ENCODE peak calls at places on chromosomes 12 and 14, in nine cellular contexts. One of them, this sample, is unnamed.
A peak's percentile ranks its signal among the peaks of the same experiment; 100 is the strongest.

GRCh38 chr12:41008472-41008871 is 179.6 kb upstream of the PDZRN4 start:
- DNase-seq in Karpas-422: no peak
- DNase-seq in fibroblast of lung: no peak
- DNase-seq in neural progenitor cell: no peak
- DNase-seq in OCI-LY7: no peak
- DNase-seq in K562: no peak
- DNase-seq in GM23248: no peak
- DNase-seq in mammary epithelial cell: peak; percentile 5
- DNase-seq in H9: no peak
- DNase-seq in this sample: peak; percentile 49

GRCh38 chr14:34340226-34340625 is 121.8 kb downstream of the SPTSSA start:
- DNase-seq in K562: no peak
- DNase-seq in H9: no peak
- DNase-seq in Karpas-422: no peak
- DNase-seq in mammary epithelial cell: peak; percentile 67
- DNase-seq in OCI-LY7: no peak
- DNase-seq in GM23248: no peak
- DNase-seq in fibroblast of lung: peak; percentile 79
- DNase-seq in neural progenitor cell: no peak
- DNase-seq in this sample: no peak

GRCh38 chr12:145369-145960 is 68.5 kb downstream of the SLC6A12 start:
- DNase-seq in K562: no peak
- DNase-seq in fibroblast of lung: no peak
- DNase-seq in OCI-LY7: no peak
- DNase-seq in H9: no peak
- DNase-seq in Karpas-422: no peak
- DNase-seq in neural progenitor cell: no peak
- DNase-seq in mammary epithelial cell: no peak
- DNase-seq in GM23248: no peak
- DNase-seq in this sample: no peak

GRCh38 chr12:54052745-54053624 is 650 bp upstream of the HOXC4 start:
- DNase-seq in neural progenitor cell: no peak
- DNase-seq in GM23248: peak; percentile 61
- DNase-seq in fibroblast of lung: peak; percentile 14
- DNase-seq in K562: no peak
- DNase-seq in OCI-LY7: peak; percentile 90
- DNase-seq in Karpas-422: peak; percentile 92
- DNase-seq in mammary epithelial cell: no peak
- DNase-seq in H9: peak; percentile 67
- DNase-seq in this sample: no peak

GRCh38 chr12:88242161-88242925 is 100.2 kb downstream of the TMTC3 start:
- DNase-seq in OCI-LY7: no peak
- DNase-seq in GM23248: peak; percentile 96
- DNase-seq in K562: no peak
- DNase-seq in neural progenitor cell: no peak
- DNase-seq in H9: no peak
- DNase-seq in Karpas-422: peak; percentile 37
- DNase-seq in fibroblast of lung: peak; percentile 99
- DNase-seq in mammary epithelial cell: peak; percentile 95
- DNase-seq in this sample: no peak

GRCh38 chr12:40663781-40664180 is 28.5 kb upstream of the CNTN1 start:
- DNase-seq in GM23248: no peak
- DNase-seq in mammary epithelial cell: peak; percentile 20
- DNase-seq in neural progenitor cell: no peak
- DNase-seq in fibroblast of lung: no peak
- DNase-seq in K562: no peak
- DNase-seq in Karpas-422: no peak
- DNase-seq in OCI-LY7: no peak
- DNase-seq in H9: no peak
- DNase-seq in this sample: no peak

GRCh38 chr14:85948163-85948562 is 418.2 kb downstream of the FLRT2 start:
- DNase-seq in H9: no peak
- DNase-seq in mammary epithelial cell: no peak
- DNase-seq in Karpas-422: no peak
- DNase-seq in fibroblast of lung: no peak
- DNase-seq in K562: no peak
- DNase-seq in GM23248: no peak
- DNase-seq in OCI-LY7: no peak
- DNase-seq in neural progenitor cell: no peak
- DNase-seq in this sample: no peak

GRCh38 chr12:77402726-77403125 is 337.4 kb upstream of the E2F7 start:
- DNase-seq in K562: no peak
- DNase-seq in neural progenitor cell: no peak
- DNase-seq in fibroblast of lung: peak; percentile 35
- DNase-seq in OCI-LY7: no peak
- DNase-seq in H9: no peak
- DNase-seq in GM23248: peak; percentile 50
- DNase-seq in mammary epithelial cell: no peak
- DNase-seq in Karpas-422: no peak
- DNase-seq in this sample: no peak

GRCh38 chr12:41919025-41919424 is 225.6 kb downstream of the GXYLT1 start:
- DNase-seq in neural progenitor cell: no peak
- DNase-seq in Karpas-422: no peak
- DNase-seq in H9: no peak
- DNase-seq in OCI-LY7: no peak
- DNase-seq in GM23248: no peak
- DNase-seq in mammary epithelial cell: no peak
- DNase-seq in K562: no peak
- DNase-seq in fibroblast of lung: no peak
- DNase-seq in this sample: peak; percentile 11

GRCh38 chr14:103137721-103138482 is 14.6 kb downstream of the TNFAIP2 start:
- DNase-seq in neural progenitor cell: no peak
- DNase-seq in mammary epithelial cell: no peak
- DNase-seq in H9: no peak
- DNase-seq in fibroblast of lung: no peak
- DNase-seq in GM23248: no peak
- DNase-seq in Karpas-422: no peak
- DNase-seq in K562: no peak
- DNase-seq in OCI-LY7: no peak
- DNase-seq in this sample: no peak

GRCh38 chr14:103134919-103135318 is 11.7 kb downstream of the TNFAIP2 start:
- DNase-seq in GM23248: no peak
- DNase-seq in OCI-LY7: no peak
- DNase-seq in mammary epithelial cell: no peak
- DNase-seq in neural progenitor cell: no peak
- DNase-seq in H9: no peak
- DNase-seq in Karpas-422: no peak
- DNase-seq in fibroblast of lung: no peak
- DNase-seq in K562: no peak
- DNase-seq in this sample: no peak

GRCh38 chr14:103136076-103136340 is 12.7 kb downstream of the TNFAIP2 start:
- DNase-seq in GM23248: no peak
- DNase-seq in fibroblast of lung: no peak
- DNase-seq in OCI-LY7: no peak
- DNase-seq in Karpas-422: no peak
- DNase-seq in K562: no peak
- DNase-seq in neural progenitor cell: no peak
- DNase-seq in mammary epithelial cell: no peak
- DNase-seq in H9: no peak
- DNase-seq in this sample: no peak

GRCh38 chr14:103135333-103136075 is 12.2 kb downstream of the TNFAIP2 start:
- DNase-seq in OCI-LY7: no peak
- DNase-seq in Karpas-422: no peak
- DNase-seq in GM23248: no peak
- DNase-seq in mammary epithelial cell: no peak
- DNase-seq in K562: no peak
- DNase-seq in H9: no peak
- DNase-seq in neural progenitor cell: no peak
- DNase-seq in fibroblast of lung: no peak
- DNase-seq in this sample: no peak

GRCh38 chr14:103136388-103137271 is 13.4 kb downstream of the TNFAIP2 start:
- DNase-seq in Karpas-422: no peak
- DNase-seq in neural progenitor cell: peak; percentile 64
- DNase-seq in fibroblast of lung: peak; percentile 49
- DNase-seq in H9: peak; percentile 85
- DNase-seq in mammary epithelial cell: peak; percentile 73
- DNase-seq in K562: peak; percentile 75
- DNase-seq in OCI-LY7: no peak
- DNase-seq in GM23248: peak; percentile 86
- DNase-seq in this sample: peak; percentile 84
- H3K27ac ChIP-seq in Karpas-422: no peak overlapping the region
- H3K27ac ChIP-seq in neural progenitor cell: no peak overlapping the region
- H3K27ac ChIP-seq in fibroblast of lung: no peak overlapping the region
- H3K27ac ChIP-seq in H9: no peak overlapping the region
- H3K27ac ChIP-seq in mammary epithelial cell: no peak overlapping the region
- H3K27ac ChIP-seq in K562: peak overlapping the region; percentile 82
- H3K27ac ChIP-seq in OCI-LY7: no peak overlapping the region
- H3K27ac ChIP-seq in GM23248: peak overlapping the region; percentile 46
- H3K27ac ChIP-seq in this sample: peak overlapping the region; percentile 19

GRCh38 chr14:90628825-90629224 is 187.4 kb downstream of the TTC7B start:
- DNase-seq in fibroblast of lung: no peak
- DNase-seq in GM23248: no peak
- DNase-seq in mammary epithelial cell: no peak
- DNase-seq in Karpas-422: no peak
- DNase-seq in K562: no peak
- DNase-seq in OCI-LY7: no peak
- DNase-seq in neural progenitor cell: no peak
- DNase-seq in H9: no peak
- DNase-seq in this sample: no peak

GRCh38 chr14:90630407-90630806 is 185.8 kb downstream of the TTC7B start:
- DNase-seq in H9: no peak
- DNase-seq in K562: no peak
- DNase-seq in mammary epithelial cell: no peak
- DNase-seq in fibroblast of lung: no peak
- DNase-seq in Karpas-422: no peak
- DNase-seq in GM23248: no peak
- DNase-seq in OCI-LY7: no peak
- DNase-seq in neural progenitor cell: no peak
- DNase-seq in this sample: no peak

GRCh38 chr14:90627478-90627877 is 188.8 kb downstream of the TTC7B start:
- DNase-seq in mammary epithelial cell: no peak
- DNase-seq in K562: peak; percentile 36
- DNase-seq in fibroblast of lung: no peak
- DNase-seq in H9: no peak
- DNase-seq in GM23248: no peak
- DNase-seq in Karpas-422: no peak
- DNase-seq in OCI-LY7: no peak
- DNase-seq in neural progenitor cell: no peak
- DNase-seq in this sample: no peak

GRCh38 chr14:90626550-90626949 is 189.7 kb downstream of the TTC7B start:
- DNase-seq in mammary epithelial cell: no peak
- DNase-seq in neural progenitor cell: no peak
- DNase-seq in OCI-LY7: no peak
- DNase-seq in K562: no peak
- DNase-seq in H9: no peak
- DNase-seq in fibroblast of lung: no peak
- DNase-seq in Karpas-422: no peak
- DNase-seq in GM23248: no peak
- DNase-seq in this sample: no peak

GRCh38 chr14:90629471-90629870 is 186.8 kb downstream of the TTC7B start:
- DNase-seq in GM23248: no peak
- DNase-seq in neural progenitor cell: no peak
- DNase-seq in K562: no peak
- DNase-seq in mammary epithelial cell: no peak
- DNase-seq in OCI-LY7: no peak
- DNase-seq in Karpas-422: no peak
- DNase-seq in fibroblast of lung: no peak
- DNase-seq in H9: no peak
- DNase-seq in this sample: no peak
- H3K4me1 ChIP-seq in GM23248: peaks cover 3% of the 10 kb centered on the region
- H3K4me1 ChIP-seq in neural progenitor cell: peaks cover 10% of the 10 kb centered on the region
- H3K4me1 ChIP-seq in K562: peaks cover 15% of the 10 kb centered on the region
- H3K4me1 ChIP-seq in mammary epithelial cell: peaks cover 9% of the 10 kb centered on the region
- H3K4me1 ChIP-seq in OCI-LY7: peaks cover 7% of the 10 kb centered on the region
- H3K4me1 ChIP-seq in Karpas-422: peaks cover 6% of the 10 kb centered on the region
- H3K4me1 ChIP-seq in fibroblast of lung: peaks cover 2% of the 10 kb centered on the region
- H3K4me1 ChIP-seq in H9: peaks cover 11% of the 10 kb centered on the region
- H3K4me1 ChIP-seq in this sample: peaks cover 20% of the 10 kb centered on the region

GRCh38 chr12:114694436-114695304 is 10.7 kb upstream of the TBX3 start:
- DNase-seq in K562: no peak
- DNase-seq in mammary epithelial cell: no peak
- DNase-seq in Karpas-422: no peak
- DNase-seq in fibroblast of lung: no peak
- DNase-seq in neural progenitor cell: peak; percentile 15
- DNase-seq in GM23248: no peak
- DNase-seq in OCI-LY7: no peak
- DNase-seq in H9: no peak
- DNase-seq in this sample: peak; percentile 8
- H2AFZ ChIP-seq in K562: no peak overlapping the region
- H2AFZ ChIP-seq in mammary epithelial cell: no peak overlapping the region
- H2AFZ ChIP-seq in Karpas-422: no peak overlapping the region
- H2AFZ ChIP-seq in fibroblast of lung: no peak overlapping the region
- H2AFZ ChIP-seq in neural progenitor cell: no peak overlapping the region
- H2AFZ ChIP-seq in GM23248: no peak overlapping the region
- H2AFZ ChIP-seq in OCI-LY7: no peak overlapping the region
- H2AFZ ChIP-seq in H9: no peak overlapping the region
- H2AFZ ChIP-seq in this sample: no peak overlapping the region

GRCh38 chr12:47715393-47715876 is 9.6 kb upstream of the RPAP3 start:
- DNase-seq in mammary epithelial cell: peak; percentile 77
- DNase-seq in fibroblast of lung: peak; percentile 75
- DNase-seq in Karpas-422: peak; percentile 95
- DNase-seq in GM23248: peak; percentile 88
- DNase-seq in OCI-LY7: peak; percentile 91
- DNase-seq in H9: peak; percentile 79
- DNase-seq in neural progenitor cell: peak; percentile 92
- DNase-seq in K562: peak; percentile 69
- DNase-seq in this sample: peak; percentile 94

GRCh38 chr12:47714823-47715386 is 9.1 kb upstream of the RPAP3 start:
- DNase-seq in mammary epithelial cell: no peak
- DNase-seq in neural progenitor cell: no peak
- DNase-seq in H9: no peak
- DNase-seq in GM23248: no peak
- DNase-seq in fibroblast of lung: no peak
- DNase-seq in Karpas-422: no peak
- DNase-seq in K562: no peak
- DNase-seq in OCI-LY7: no peak
- DNase-seq in this sample: no peak

GRCh38 chr12:47717046-47717442 is 8.2 kb downstream of the ENDOU start:
- DNase-seq in neural progenitor cell: no peak
- DNase-seq in GM23248: no peak
- DNase-seq in fibroblast of lung: peak; percentile 12
- DNase-seq in Karpas-422: no peak
- DNase-seq in K562: no peak
- DNase-seq in mammary epithelial cell: no peak
- DNase-seq in H9: no peak
- DNase-seq in OCI-LY7: no peak
- DNase-seq in this sample: no peak

GRCh38 chr12:47717443-47718193 is 7.7 kb downstream of the ENDOU start:
- DNase-seq in GM23248: peak; percentile 88
- DNase-seq in fibroblast of lung: peak; percentile 91
- DNase-seq in OCI-LY7: peak; percentile 52
- DNase-seq in mammary epithelial cell: no peak
- DNase-seq in H9: peak; percentile 94
- DNase-seq in Karpas-422: peak; percentile 94
- DNase-seq in neural progenitor cell: peak; percentile 87
- DNase-seq in K562: peak; percentile 90
- DNase-seq in this sample: peak; percentile 93

DNA sequence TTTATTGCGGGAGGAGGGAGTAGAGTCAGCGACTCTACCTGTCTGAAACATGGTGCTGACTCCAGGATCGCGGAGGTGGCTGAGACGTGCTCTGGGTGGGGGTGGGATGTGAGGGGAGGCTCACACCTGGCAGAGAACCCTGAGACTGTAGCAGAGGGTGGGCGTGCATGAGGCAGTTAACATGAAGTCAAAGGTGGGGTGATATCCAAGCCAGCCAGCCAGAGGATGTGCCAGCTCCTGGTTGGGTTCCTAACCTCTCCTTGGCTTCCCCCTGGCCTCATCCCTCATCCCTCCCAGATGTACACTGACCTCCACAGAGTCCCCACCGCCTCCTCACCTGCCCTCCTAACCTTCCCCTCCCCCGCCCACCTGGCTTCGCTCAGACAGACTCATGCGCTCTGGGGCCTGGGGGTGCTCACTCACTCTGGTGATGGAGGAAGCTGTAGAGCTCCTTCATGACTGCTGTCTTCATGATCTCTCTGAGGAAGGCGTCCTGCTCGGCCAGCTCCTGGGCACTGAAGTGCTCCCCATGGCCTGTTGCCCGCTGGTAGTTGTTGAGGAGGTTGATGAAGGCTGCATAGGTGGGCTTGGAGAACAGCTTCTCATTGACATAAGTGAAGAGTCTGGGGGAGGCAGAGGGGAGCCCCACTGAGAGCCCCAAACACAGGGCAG is 9.3 kb downstream of the ENDOU start:
- DNase-seq in mammary epithelial cell: no peak
- DNase-seq in H9: peak; percentile 29
- DNase-seq in neural progenitor cell: no peak
- DNase-seq in K562: no peak
- DNase-seq in GM23248: no peak
- DNase-seq in fibroblast of lung: no peak
- DNase-seq in Karpas-422: no peak
- DNase-seq in OCI-LY7: no peak
- DNase-seq in this sample: no peak
- H3K27ac ChIP-seq in mammary epithelial cell: no peak overlapping the region
- H3K27ac ChIP-seq in H9: no peak overlapping the region
- H3K27ac ChIP-seq in neural progenitor cell: no peak overlapping the region
- H3K27ac ChIP-seq in K562: no peak overlapping the region
- H3K27ac ChIP-seq in GM23248: no peak overlapping the region
- H3K27ac ChIP-seq in fibroblast of lung: no peak overlapping the region
- H3K27ac ChIP-seq in Karpas-422: no peak overlapping the region
- H3K27ac ChIP-seq in OCI-LY7: no peak overlapping the region
- H3K27ac ChIP-seq in this sample: no peak overlapping the region